ENCODE peak calls at places on chromosome 11, in nine cellular contexts. N is GM23338, S is globus pallidus, J is OCI-M1, D is HEK293T, W is bronchial epithelial cell, C is RWPE1, P is hepatic stellate cell, R is GM04504. H is an unnamed sample.

GRCh38 chr11:93814966-93815633 is 31.0 kb downstream of the MED17 start:
- DNase-seq in N (no peak), S (no peak), J (no peak), D (no peak), W (no peak), C (no peak), P (no peak), R (no peak), H (no peak)

GRCh38 chr11:6927030-6927617 is 898 bp downstream of the ZNF215 start:
- DNase-seq in N (peak; percentile 15), S (no peak), J (peak; percentile 52), D (no peak), W (no peak), C (peak; percentile 7), P (no peak), R (no peak), H (no peak)

GRCh38 chr11:17428930-17429329 is 40.5 kb upstream of the KCNJ11 start:
- DNase-seq in N (no peak), S (no peak), J (no peak), D (no peak), W (no peak), C (peak; percentile 13), P (no peak), R (no peak), H (no peak)

GRCh38 chr11:112745958-112746357 is 215.3 kb upstream of the NCAM1 start:
- DNase-seq in N (no peak), S (no peak), J (peak; percentile 52), D (no peak), W (no peak), C (no peak), P (no peak), R (no peak), H (no peak)

GRCh38 chr11:2398664-2399355 is 1.7 kb upstream of the TSSC4 start:
- DNase-seq in N (no peak), S (no peak), J (peak; percentile 43), D (no peak), W (no peak), C (no peak), P (no peak), R (no peak), H (no peak)

GRCh38 chr11:369336-370018 is at the start of gene B4GALNT4:
- DNase-seq in N (peak; percentile 67), S (peak; percentile 65), J (no peak), D (peak; percentile 52), W (no peak), C (peak; percentile 68), P (peak; percentile 60), R (no peak), H (no peak)

GRCh38 chr11:69317401-69318092 is 23.6 kb downstream of the MYEOV start:
- DNase-seq in N (no peak), S (no peak), J (no peak), D (no peak), W (peak; percentile 10), C (no peak), P (no peak), R (no peak), H (no peak)

GRCh38 chr11:19244084-19244483 is 3.3 kb upstream of the E2F8 start:
- DNase-seq in N (no peak), S (no peak), J (peak; percentile 23), D (no peak), W (peak; percentile 96), C (peak; percentile 67), P (no peak), R (no peak), H (no peak)

GRCh38 chr11:82315093-82315492 is 418.6 kb downstream of the FAM181B start:
- DNase-seq in N (peak; percentile 81), S (peak; percentile 5), J (peak; percentile 72), D (peak; percentile 44), W (peak; percentile 27), C (peak; percentile 6), P (no peak), R (no peak), H (no peak)